ENCODE peak calls at places on chromosome 18, in four cellular contexts. One of them, this sample, is unnamed.

GRCh38 chr18:59067873-59068272 is 71.8 kb upstream of the SEC11C start:
- DNase-seq in B cell: no peak
- DNase-seq in small intestine: peak; percentile 12
- DNase-seq in stimulated activated CD4-positive, alpha-beta T cell treated with anti-CD3 and anti-CD28 coated beads, Interleukin-1b, Interleukin-23, amount 100 ng/mL, for 24 hours: no peak
- DNase-seq in this sample: no peak

GRCh38 chr18:48853588-48853987 is 97.2 kb downstream of the SMAD7 start:
- DNase-seq in B cell: no peak
- DNase-seq in small intestine: no peak
- DNase-seq in stimulated activated CD4-positive, alpha-beta T cell treated with anti-CD3 and anti-CD28 coated beads, Interleukin-1b, Interleukin-23, amount 100 ng/mL, for 24 hours: no peak
- DNase-seq in this sample: no peak

GRCh38 chr18:23881778-23882177 is 132.8 kb upstream of the TTC39C start:
- DNase-seq in B cell: no peak
- DNase-seq in small intestine: peak; percentile 35
- DNase-seq in stimulated activated CD4-positive, alpha-beta T cell treated with anti-CD3 and anti-CD28 coated beads, Interleukin-1b, Interleukin-23, amount 100 ng/mL, for 24 hours: no peak
- DNase-seq in this sample: no peak

GRCh38 chr18:36073676-36074075 is 6.3 kb upstream of the RPRD1A start:
- DNase-seq in B cell: no peak
- DNase-seq in small intestine: no peak
- DNase-seq in stimulated activated CD4-positive, alpha-beta T cell treated with anti-CD3 and anti-CD28 coated beads, Interleukin-1b, Interleukin-23, amount 100 ng/mL, for 24 hours: no peak
- DNase-seq in this sample: no peak

GRCh38 chr18:23631746-23632145 is 31.0 kb downstream of the ANKRD29 start:
- DNase-seq in B cell: no peak
- DNase-seq in small intestine: no peak
- DNase-seq in stimulated activated CD4-positive, alpha-beta T cell treated with anti-CD3 and anti-CD28 coated beads, Interleukin-1b, Interleukin-23, amount 100 ng/mL, for 24 hours: no peak
- DNase-seq in this sample: no peak

GRCh38 chr18:79554321-79554720 is 125.3 kb upstream of the CTDP1 start:
- DNase-seq in B cell: no peak
- DNase-seq in small intestine: no peak
- DNase-seq in stimulated activated CD4-positive, alpha-beta T cell treated with anti-CD3 and anti-CD28 coated beads, Interleukin-1b, Interleukin-23, amount 100 ng/mL, for 24 hours: no peak
- DNase-seq in this sample: no peak

GRCh38 chr18:44502790-44503189 is 177.9 kb upstream of the SETBP1 start:
- DNase-seq in B cell: no peak
- DNase-seq in small intestine: no peak
- DNase-seq in stimulated activated CD4-positive, alpha-beta T cell treated with anti-CD3 and anti-CD28 coated beads, Interleukin-1b, Interleukin-23, amount 100 ng/mL, for 24 hours: no peak
- DNase-seq in this sample: no peak

GRCh38 chr18:25621144-25621543 is 269.2 kb upstream of the ZNF521 start:
- DNase-seq in B cell: no peak
- DNase-seq in small intestine: no peak
- DNase-seq in stimulated activated CD4-positive, alpha-beta T cell treated with anti-CD3 and anti-CD28 coated beads, Interleukin-1b, Interleukin-23, amount 100 ng/mL, for 24 hours: no peak
- DNase-seq in this sample: no peak

GRCh38 chr18:57930476-57930875 is 113.5 kb upstream of the NEDD4L start:
- DNase-seq in B cell: no peak
- DNase-seq in small intestine: peak; percentile 25
- DNase-seq in stimulated activated CD4-positive, alpha-beta T cell treated with anti-CD3 and anti-CD28 coated beads, Interleukin-1b, Interleukin-23, amount 100 ng/mL, for 24 hours: no peak
- DNase-seq in this sample: no peak

GRCh38 chr18:45793295-45793965 is 32.0 kb upstream of the SIGLEC15 start:
- DNase-seq in B cell: no peak
- DNase-seq in small intestine: no peak
- DNase-seq in stimulated activated CD4-positive, alpha-beta T cell treated with anti-CD3 and anti-CD28 coated beads, Interleukin-1b, Interleukin-23, amount 100 ng/mL, for 24 hours: no peak
- DNase-seq in this sample: no peak

This sample was measured in omental fat pad.